ENCODE peak calls at places on chromosomes 4 and X, in four cellular contexts. One of them, this sample, is unnamed.

GRCh38 chr4:26671111-26671510 is 87.2 kb downstream of the TBC1D19 start:
- DNase-seq in left ventricle myocardium inferior: no peak
- DNase-seq in ovary: no peak
- DNase-seq in upper lobe of right lung: no peak
- DNase-seq in this sample: no peak

GRCh38 chrX:49100704-49101628 is 21.3 kb upstream of the WDR45 start:
- DNase-seq in ovary: peak; percentile 84
- DNase-seq in left ventricle myocardium inferior: peak; percentile 90
- DNase-seq in upper lobe of right lung: peak; percentile 94
- DNase-seq in this sample: peak; percentile 93

GRCh38 chr4:16122784-16123183 is 39.0 kb upstream of the PROM1 start:
- DNase-seq in ovary: no peak
- DNase-seq in left ventricle myocardium inferior: no peak
- DNase-seq in upper lobe of right lung: no peak
- DNase-seq in this sample: no peak

GRCh38 chr4:54843106-54843505 is 185.3 kb downstream of the KIT start:
- DNase-seq in left ventricle myocardium inferior: no peak
- DNase-seq in upper lobe of right lung: no peak
- DNase-seq in ovary: no peak
- DNase-seq in this sample: no peak

GRCh38 chr4:19924761-19925160 is 326.9 kb upstream of the SLIT2 start:
- DNase-seq in ovary: no peak
- DNase-seq in left ventricle myocardium inferior: no peak
- DNase-seq in upper lobe of right lung: no peak
- DNase-seq in this sample: no peak

GRCh38 chrX:13778916-13779315 is 38.0 kb downstream of the GPM6B start:
- DNase-seq in ovary: no peak
- DNase-seq in upper lobe of right lung: no peak
- DNase-seq in left ventricle myocardium inferior: no peak
- DNase-seq in this sample: no peak

GRCh38 chr4:139866270-139866962 is 200.8 kb downstream of the MGST2 start:
- DNase-seq in upper lobe of right lung: no peak
- DNase-seq in left ventricle myocardium inferior: no peak
- DNase-seq in ovary: no peak
- DNase-seq in this sample: no peak

GRCh38 chr4:38674206-38675144 is 10.5 kb downstream of the KLF3 start:
- DNase-seq in upper lobe of right lung: no peak
- DNase-seq in left ventricle myocardium inferior: no peak
- DNase-seq in ovary: no peak
- DNase-seq in this sample: no peak

GRCh38 chrX:10190367-10190766 is 33.6 kb downstream of the CLCN4 start:
- DNase-seq in left ventricle myocardium inferior: no peak
- DNase-seq in ovary: no peak
- DNase-seq in upper lobe of right lung: no peak
- DNase-seq in this sample: no peak

GRCh38 chr4:156992943-156993342 is 21.3 kb upstream of the PDGFC start:
- DNase-seq in upper lobe of right lung: no peak
- DNase-seq in ovary: no peak
- DNase-seq in left ventricle myocardium inferior: no peak
- DNase-seq in this sample: no peak

GRCh38 chr4:156999175-156999517 is 27.5 kb upstream of the PDGFC start:
- DNase-seq in ovary: peak; percentile 14
- DNase-seq in upper lobe of right lung: no peak
- DNase-seq in left ventricle myocardium inferior: no peak
- DNase-seq in this sample: no peak

GRCh38 chr4:157004279-157005161 is 32.9 kb upstream of the PDGFC start:
- DNase-seq in upper lobe of right lung: no peak
- DNase-seq in left ventricle myocardium inferior: no peak
- DNase-seq in ovary: no peak
- DNase-seq in this sample: no peak

GRCh38 chr4:156998500-156999174 is 27.0 kb upstream of the PDGFC start:
- DNase-seq in ovary: no peak
- DNase-seq in left ventricle myocardium inferior: no peak
- DNase-seq in upper lobe of right lung: no peak
- DNase-seq in this sample: no peak
- H3K27ac ChIP-seq in ovary: no peak overlapping the region
- H3K27ac ChIP-seq in left ventricle myocardium inferior: no peak overlapping the region
- H3K27ac ChIP-seq in upper lobe of right lung: no peak overlapping the region
- H3K27ac ChIP-seq in this sample: no peak overlapping the region

DNA sequence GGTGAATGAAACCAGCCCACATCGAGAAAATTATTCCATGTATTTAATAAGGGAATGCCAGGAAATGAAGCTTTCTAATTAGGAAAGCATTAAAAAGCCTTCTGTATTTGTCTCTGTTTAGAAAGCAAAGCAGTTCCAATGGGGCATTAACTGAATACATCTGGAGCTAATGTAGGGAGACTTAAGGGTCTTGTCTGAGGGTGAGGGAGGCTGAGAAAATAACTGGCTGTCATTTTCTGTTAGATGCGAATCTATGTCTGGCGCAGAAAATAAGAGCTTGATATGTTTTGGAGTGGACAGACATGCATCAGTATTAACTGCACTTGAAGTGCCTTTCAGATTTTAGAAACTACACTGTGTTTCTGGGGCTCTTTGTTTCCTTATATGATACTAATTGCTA is 111.3 kb downstream of the KLHL8 start:
- DNase-seq in upper lobe of right lung: no peak
- DNase-seq in ovary: no peak
- DNase-seq in left ventricle myocardium inferior: no peak
- DNase-seq in this sample: no peak
- TF ChIP-seq CTCF in upper lobe of right lung: no peak
- TF ChIP-seq CTCF in ovary: no peak
- TF ChIP-seq CTCF in left ventricle myocardium inferior: no peak
- TF ChIP-seq CTCF in this sample: no peak

DNA sequence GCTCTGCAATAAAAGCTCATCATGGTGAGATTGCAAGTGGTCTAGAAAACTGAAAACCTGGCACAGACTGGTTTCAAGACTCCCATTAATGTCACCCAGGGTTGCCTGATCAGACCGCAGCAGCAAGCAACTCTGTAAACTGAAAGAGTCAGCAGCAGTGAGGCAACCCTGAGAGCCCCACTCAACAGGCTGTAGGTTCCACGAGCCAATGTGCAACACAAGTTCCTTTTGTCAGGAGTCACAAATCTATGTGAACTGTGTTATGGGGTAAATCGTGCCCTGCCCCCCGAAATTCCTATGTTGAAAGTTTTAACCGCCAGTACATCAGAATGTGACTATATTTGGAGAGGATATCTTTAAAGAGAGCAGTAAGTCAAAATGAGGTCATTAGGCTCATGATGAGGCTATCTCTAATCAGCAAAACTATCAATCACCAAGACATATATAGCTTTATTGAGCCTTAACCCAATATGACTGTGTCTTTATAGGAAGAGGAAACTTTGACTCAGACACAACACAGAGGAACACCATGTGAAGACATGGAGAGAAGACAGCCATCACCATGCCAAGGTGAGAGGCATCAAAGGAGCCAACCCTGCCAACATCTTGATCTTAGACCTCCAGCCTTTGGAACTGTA is 94.0 kb downstream of the FBXO8 start:
- DNase-seq in left ventricle myocardium inferior: no peak
- DNase-seq in ovary: no peak
- DNase-seq in upper lobe of right lung: no peak
- DNase-seq in this sample: no peak
- H3K4me3 ChIP-seq in left ventricle myocardium inferior: no peak overlapping the region
- H3K4me3 ChIP-seq in ovary: no peak overlapping the region
- H3K4me3 ChIP-seq in upper lobe of right lung: no peak overlapping the region
- H3K4me3 ChIP-seq in this sample: no peak overlapping the region

GRCh38 chr4:163161536-163162205 is 5.0 kb downstream of the NAF1 start:
- DNase-seq in ovary: no peak
- DNase-seq in upper lobe of right lung: no peak
- DNase-seq in left ventricle myocardium inferior: no peak
- DNase-seq in this sample: no peak

GRCh38 chr4:163157157-163157556 is 9.5 kb downstream of the NAF1 start:
- DNase-seq in ovary: no peak
- DNase-seq in left ventricle myocardium inferior: no peak
- DNase-seq in upper lobe of right lung: no peak
- DNase-seq in this sample: no peak
- H3K27ac ChIP-seq in ovary: no peak overlapping the region
- H3K27ac ChIP-seq in left ventricle myocardium inferior: no peak overlapping the region
- H3K27ac ChIP-seq in upper lobe of right lung: no peak overlapping the region
- H3K27ac ChIP-seq in this sample: no peak overlapping the region

GRCh38 chrX:153478746-153479145 is 8.4 kb upstream of the HAUS7 start:
- DNase-seq in ovary: no peak
- DNase-seq in upper lobe of right lung: no peak
- DNase-seq in left ventricle myocardium inferior: no peak
- DNase-seq in this sample: no peak

GRCh38 chrX:153477039-153477438 is 6.7 kb upstream of the HAUS7 start:
- DNase-seq in left ventricle myocardium inferior: no peak
- DNase-seq in upper lobe of right lung: no peak
- DNase-seq in ovary: no peak
- DNase-seq in this sample: no peak

GRCh38 chrX:153476628-153477027 is 6.3 kb upstream of the HAUS7 start:
- DNase-seq in ovary: no peak
- DNase-seq in upper lobe of right lung: no peak
- DNase-seq in left ventricle myocardium inferior: peak; percentile 59
- DNase-seq in this sample: no peak

GRCh38 chrX:153477901-153478300 is 7.5 kb upstream of the HAUS7 start:
- DNase-seq in upper lobe of right lung: no peak
- DNase-seq in left ventricle myocardium inferior: no peak
- DNase-seq in ovary: no peak
- DNase-seq in this sample: no peak

GRCh38 chrX:153477458-153477857 is 7.1 kb upstream of the HAUS7 start:
- DNase-seq in left ventricle myocardium inferior: no peak
- DNase-seq in ovary: no peak
- DNase-seq in upper lobe of right lung: no peak
- DNase-seq in this sample: no peak
- TF ChIP-seq CTCF in left ventricle myocardium inferior: no peak
- TF ChIP-seq CTCF in ovary: no peak
- TF ChIP-seq CTCF in upper lobe of right lung: no peak
- TF ChIP-seq CTCF in this sample: no peak

GRCh38 chr4:145481164-145481941 is at the start of gene SMAD1:
- DNase-seq in ovary: peak; percentile 75
- DNase-seq in upper lobe of right lung: peak; percentile 93
- DNase-seq in left ventricle myocardium inferior: peak; percentile 86
- DNase-seq in this sample: peak; percentile 88

GRCh38 chr4:145484240-145484846 is 2.7 kb downstream of the SMAD1 start:
- DNase-seq in left ventricle myocardium inferior: no peak
- DNase-seq in upper lobe of right lung: no peak
- DNase-seq in ovary: no peak
- DNase-seq in this sample: no peak

GRCh38 chr4:145481942-145482208 is 222 bp downstream of the SMAD1 start:
- DNase-seq in ovary: no peak
- DNase-seq in left ventricle myocardium inferior: no peak
- DNase-seq in upper lobe of right lung: no peak
- DNase-seq in this sample: no peak

GRCh38 chr4:145480257-145480656 is 1.4 kb upstream of the SMAD1 start:
- DNase-seq in left ventricle myocardium inferior: no peak
- DNase-seq in ovary: no peak
- DNase-seq in upper lobe of right lung: no peak
- DNase-seq in this sample: no peak

DNA sequence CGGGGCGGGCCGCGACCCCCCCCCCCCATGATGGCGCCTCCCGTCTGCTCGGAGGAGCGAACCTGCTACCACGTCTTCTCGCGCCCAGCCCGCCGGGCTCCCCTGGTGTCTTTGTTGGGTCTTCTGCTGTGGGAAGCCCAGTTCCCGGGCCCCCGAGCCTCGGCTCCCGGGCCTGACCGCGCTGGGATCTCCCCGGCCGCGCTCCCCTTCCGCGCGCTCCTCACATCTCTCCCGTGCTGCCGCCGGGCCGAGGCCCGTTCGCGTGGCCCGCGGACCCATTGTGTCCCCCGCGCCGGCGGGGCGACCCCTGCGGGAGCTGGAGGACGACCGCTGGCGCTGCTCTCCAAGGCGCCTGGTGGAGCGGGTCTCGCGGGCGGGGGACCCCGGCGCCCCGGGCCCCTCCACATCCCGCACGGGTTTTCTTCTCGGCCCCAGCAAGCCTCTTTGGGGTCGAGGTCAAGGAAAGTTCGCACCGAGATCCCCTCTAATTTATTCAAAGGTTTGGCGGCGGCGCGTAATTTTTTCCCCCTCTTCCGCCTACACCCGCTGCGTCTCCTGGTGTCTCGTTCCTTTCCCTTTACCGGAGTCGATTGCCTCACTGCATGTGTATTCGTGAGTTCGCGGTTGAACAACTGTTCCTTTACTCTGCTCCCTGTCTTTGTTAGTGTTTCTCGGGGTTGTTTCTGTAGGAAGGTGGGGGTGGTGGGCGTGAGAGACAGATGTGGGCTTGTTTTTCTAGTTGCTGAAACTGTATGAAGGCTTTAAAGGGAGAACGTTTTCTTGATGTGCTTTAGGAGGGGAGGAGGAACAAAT is 762 bp downstream of the SMAD1 start:
- DNase-seq in upper lobe of right lung: peak; percentile 77
- DNase-seq in left ventricle myocardium inferior: peak; percentile 42
- DNase-seq in ovary: peak; percentile 44
- DNase-seq in this sample: peak; percentile 62
- H3K4me3 ChIP-seq in upper lobe of right lung: peak overlapping the region; percentile 83
- H3K4me3 ChIP-seq in left ventricle myocardium inferior: peak overlapping the region; percentile 75
- H3K4me3 ChIP-seq in ovary: peak overlapping the region; percentile 87
- H3K4me3 ChIP-seq in this sample: peak overlapping the region; percentile 83

This sample was measured in lower lobe of right lung.